ENCODE peak calls at places on chromosomes 12 and 14, in ten cellular contexts. One of them, this sample, is unnamed.

GRCh38 chr14:23066855-23067744 is 9.8 kb upstream of the CDH24 start:
- DNase-seq in kidney epithelial cell: no peak
- DNase-seq in cardiac fibroblast: no peak
- DNase-seq in hepatocyte: no peak
- DNase-seq in HepG2: no peak
- DNase-seq in psoas muscle: no peak
- DNase-seq in Peyer's patch: peak; percentile 44
- DNase-seq in neural progenitor cell: no peak
- DNase-seq in lower leg skin: no peak
- DNase-seq in mucosa of descending colon: no peak
- DNase-seq in this sample: no peak

GRCh38 chr14:33061667-33062325 is 123.1 kb downstream of the NPAS3 start:
- DNase-seq in psoas muscle: no peak
- DNase-seq in Peyer's patch: no peak
- DNase-seq in kidney epithelial cell: no peak
- DNase-seq in neural progenitor cell: peak; percentile 17
- DNase-seq in cardiac fibroblast: no peak
- DNase-seq in lower leg skin: no peak
- DNase-seq in HepG2: no peak
- DNase-seq in hepatocyte: no peak
- DNase-seq in mucosa of descending colon: no peak
- DNase-seq in this sample: peak; percentile 5

GRCh38 chr14:23183479-23183878 is at the start of gene SLC7A8:
- DNase-seq in Peyer's patch: peak; percentile 80
- DNase-seq in neural progenitor cell: peak; percentile 85
- DNase-seq in HepG2: no peak
- DNase-seq in hepatocyte: peak; percentile 73
- DNase-seq in psoas muscle: peak; percentile 30
- DNase-seq in kidney epithelial cell: no peak
- DNase-seq in mucosa of descending colon: peak; percentile 70
- DNase-seq in lower leg skin: peak; percentile 93
- DNase-seq in cardiac fibroblast: peak; percentile 31
- DNase-seq in this sample: no peak

GRCh38 chr12:2183556-2184541 is 131.1 kb downstream of the CACNA1C start:
- DNase-seq in hepatocyte: peak; percentile 68
- DNase-seq in kidney epithelial cell: no peak
- DNase-seq in psoas muscle: no peak
- DNase-seq in Peyer's patch: no peak
- DNase-seq in cardiac fibroblast: peak; percentile 74
- DNase-seq in lower leg skin: no peak
- DNase-seq in neural progenitor cell: peak; percentile 42
- DNase-seq in mucosa of descending colon: peak; percentile 34
- DNase-seq in HepG2: peak; percentile 11
- DNase-seq in this sample: no peak

GRCh38 chr12:81598205-81598604 is 160.9 kb downstream of the PPFIA2 start:
- DNase-seq in hepatocyte: no peak
- DNase-seq in Peyer's patch: no peak
- DNase-seq in cardiac fibroblast: no peak
- DNase-seq in mucosa of descending colon: no peak
- DNase-seq in HepG2: no peak
- DNase-seq in lower leg skin: no peak
- DNase-seq in psoas muscle: no peak
- DNase-seq in kidney epithelial cell: no peak
- DNase-seq in neural progenitor cell: no peak
- DNase-seq in this sample: no peak

GRCh38 chr12:118986043-118986442 is 4.7 kb downstream of the SRRM4 start:
- DNase-seq in psoas muscle: no peak
- DNase-seq in lower leg skin: no peak
- DNase-seq in HepG2: no peak
- DNase-seq in neural progenitor cell: peak; percentile 44
- DNase-seq in kidney epithelial cell: no peak
- DNase-seq in mucosa of descending colon: no peak
- DNase-seq in hepatocyte: no peak
- DNase-seq in Peyer's patch: no peak
- DNase-seq in cardiac fibroblast: no peak
- DNase-seq in this sample: no peak

GRCh38 chr12:67220065-67220464 is 49.1 kb upstream of the CAND1 start:
- DNase-seq in kidney epithelial cell: no peak
- DNase-seq in HepG2: peak; percentile 10
- DNase-seq in Peyer's patch: no peak
- DNase-seq in cardiac fibroblast: no peak
- DNase-seq in mucosa of descending colon: peak; percentile 41
- DNase-seq in neural progenitor cell: peak; percentile 32
- DNase-seq in psoas muscle: no peak
- DNase-seq in lower leg skin: no peak
- DNase-seq in hepatocyte: peak; percentile 30
- DNase-seq in this sample: peak; percentile 48

GRCh38 chr14:103293465-103293864 is 40.6 kb upstream of the EIF5 start:
- DNase-seq in mucosa of descending colon: no peak
- DNase-seq in hepatocyte: no peak
- DNase-seq in neural progenitor cell: no peak
- DNase-seq in lower leg skin: peak; percentile 72
- DNase-seq in Peyer's patch: peak; percentile 28
- DNase-seq in kidney epithelial cell: no peak
- DNase-seq in HepG2: no peak
- DNase-seq in cardiac fibroblast: no peak
- DNase-seq in psoas muscle: no peak
- DNase-seq in this sample: no peak

DNA sequence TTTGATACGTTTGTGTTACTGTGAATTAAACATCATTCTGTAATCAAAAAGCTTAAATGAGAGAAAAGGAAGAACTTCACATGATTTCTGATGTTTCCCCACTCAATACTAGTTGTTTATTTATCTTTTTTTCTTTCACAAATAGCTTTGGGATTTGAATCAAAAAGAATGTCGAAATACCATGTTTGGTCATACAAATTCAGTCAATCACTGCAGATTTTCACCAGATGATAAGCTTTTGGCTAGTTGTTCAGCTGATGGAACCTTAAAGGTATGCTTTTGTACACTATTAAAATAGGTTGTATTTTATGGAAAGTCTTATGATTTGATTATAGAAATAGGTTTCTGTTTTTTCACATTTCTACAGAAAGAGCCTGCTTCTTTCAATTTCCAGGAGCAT is 41.5 kb downstream of the APAF1 start:
- DNase-seq in cardiac fibroblast: no peak
- DNase-seq in hepatocyte: no peak
- DNase-seq in lower leg skin: no peak
- DNase-seq in psoas muscle: no peak
- DNase-seq in HepG2: no peak
- DNase-seq in Peyer's patch: no peak
- DNase-seq in mucosa of descending colon: no peak
- DNase-seq in neural progenitor cell: no peak
- DNase-seq in kidney epithelial cell: no peak
- DNase-seq in this sample: no peak
- TF ChIP-seq CTCF in cardiac fibroblast: no peak
- TF ChIP-seq CTCF in hepatocyte: no peak
- TF ChIP-seq CTCF in lower leg skin: no peak
- TF ChIP-seq CTCF in psoas muscle: no peak
- TF ChIP-seq CTCF in HepG2: no peak
- TF ChIP-seq CTCF in Peyer's patch: no peak
- TF ChIP-seq CTCF in mucosa of descending colon: no peak
- TF ChIP-seq CTCF in neural progenitor cell: no peak
- TF ChIP-seq CTCF in kidney epithelial cell: no peak
- TF ChIP-seq CTCF in this sample: no peak

GRCh38 chr12:109020136-109020535 is 732 bp downstream of the SVOP start:
- DNase-seq in kidney epithelial cell: no peak
- DNase-seq in lower leg skin: peak; percentile 40
- DNase-seq in HepG2: no peak
- DNase-seq in neural progenitor cell: no peak
- DNase-seq in psoas muscle: no peak
- DNase-seq in Peyer's patch: no peak
- DNase-seq in mucosa of descending colon: no peak
- DNase-seq in cardiac fibroblast: no peak
- DNase-seq in hepatocyte: no peak
- DNase-seq in this sample: no peak

GRCh38 chr12:109018276-109018675 is 2.6 kb downstream of the SVOP start:
- DNase-seq in mucosa of descending colon: no peak
- DNase-seq in HepG2: no peak
- DNase-seq in psoas muscle: no peak
- DNase-seq in cardiac fibroblast: no peak
- DNase-seq in hepatocyte: no peak
- DNase-seq in Peyer's patch: no peak
- DNase-seq in kidney epithelial cell: no peak
- DNase-seq in neural progenitor cell: peak; percentile 11
- DNase-seq in lower leg skin: no peak
- DNase-seq in this sample: no peak

GRCh38 chr12:109016016-109016415 is 4.9 kb downstream of the SVOP start:
- DNase-seq in kidney epithelial cell: no peak
- DNase-seq in psoas muscle: no peak
- DNase-seq in mucosa of descending colon: no peak
- DNase-seq in neural progenitor cell: no peak
- DNase-seq in lower leg skin: peak; percentile 21
- DNase-seq in HepG2: no peak
- DNase-seq in hepatocyte: no peak
- DNase-seq in Peyer's patch: no peak
- DNase-seq in cardiac fibroblast: no peak
- DNase-seq in this sample: no peak

GRCh38 chr12:109016978-109017377 is 3.9 kb downstream of the SVOP start:
- DNase-seq in mucosa of descending colon: no peak
- DNase-seq in kidney epithelial cell: no peak
- DNase-seq in lower leg skin: peak; percentile 13
- DNase-seq in hepatocyte: no peak
- DNase-seq in HepG2: no peak
- DNase-seq in psoas muscle: no peak
- DNase-seq in neural progenitor cell: no peak
- DNase-seq in Peyer's patch: no peak
- DNase-seq in cardiac fibroblast: no peak
- DNase-seq in this sample: no peak

DNA sequence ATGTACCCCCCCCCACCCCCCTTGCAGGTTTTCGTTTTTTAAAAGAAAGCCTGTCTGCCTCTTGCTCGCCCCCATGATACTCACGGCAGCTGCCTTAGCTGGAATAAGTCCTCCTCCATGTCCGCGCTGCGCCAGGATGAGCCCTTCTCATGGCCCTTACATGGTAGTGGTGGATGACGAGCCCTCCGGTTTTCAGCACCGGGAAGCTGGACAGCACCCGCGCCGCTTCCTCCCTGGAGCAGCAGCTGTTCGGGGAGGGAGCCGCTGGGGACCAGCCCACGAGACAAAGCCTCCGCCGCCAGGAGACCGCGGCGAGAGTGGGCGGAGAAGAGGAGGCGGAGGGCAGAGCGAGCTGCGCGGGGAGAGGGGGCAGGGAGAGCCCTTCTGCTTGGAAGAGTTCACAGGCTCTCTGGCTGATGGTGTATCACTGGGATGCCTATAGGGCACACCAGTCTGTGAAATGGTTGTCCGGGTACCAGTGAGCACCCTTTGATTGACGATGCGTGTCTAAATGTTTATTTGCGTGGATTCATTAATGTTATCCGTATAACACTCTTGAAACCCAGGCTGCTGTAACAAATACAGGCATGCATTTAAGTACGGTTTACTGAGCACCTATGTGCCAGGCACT is at the start of gene SVOP:
- DNase-seq in lower leg skin: peak; percentile 90
- DNase-seq in kidney epithelial cell: peak; percentile 25
- DNase-seq in hepatocyte: peak; percentile 93
- DNase-seq in cardiac fibroblast: peak; percentile 85
- DNase-seq in Peyer's patch: peak; percentile 66
- DNase-seq in psoas muscle: peak; percentile 76
- DNase-seq in mucosa of descending colon: peak; percentile 81
- DNase-seq in neural progenitor cell: peak; percentile 97
- DNase-seq in HepG2: peak; percentile 63
- DNase-seq in this sample: peak; percentile 41
- H3K4me3 ChIP-seq in lower leg skin: no peak within 1 kb of the TSS
- H3K4me3 ChIP-seq in kidney epithelial cell: no peak within 1 kb of the TSS
- H3K4me3 ChIP-seq in hepatocyte: no peak within 1 kb of the TSS
- H3K4me3 ChIP-seq in cardiac fibroblast: no peak within 1 kb of the TSS
- H3K4me3 ChIP-seq in Peyer's patch: no peak within 1 kb of the TSS
- H3K4me3 ChIP-seq in psoas muscle: peak within 1 kb of the TSS; percentile 43
- H3K4me3 ChIP-seq in mucosa of descending colon: no peak within 1 kb of the TSS
- H3K4me3 ChIP-seq in neural progenitor cell: peak within 1 kb of the TSS; percentile 8
- H3K4me3 ChIP-seq in HepG2: no peak within 1 kb of the TSS
- H3K4me3 ChIP-seq in this sample: no peak within 1 kb of the TSS

DNA sequence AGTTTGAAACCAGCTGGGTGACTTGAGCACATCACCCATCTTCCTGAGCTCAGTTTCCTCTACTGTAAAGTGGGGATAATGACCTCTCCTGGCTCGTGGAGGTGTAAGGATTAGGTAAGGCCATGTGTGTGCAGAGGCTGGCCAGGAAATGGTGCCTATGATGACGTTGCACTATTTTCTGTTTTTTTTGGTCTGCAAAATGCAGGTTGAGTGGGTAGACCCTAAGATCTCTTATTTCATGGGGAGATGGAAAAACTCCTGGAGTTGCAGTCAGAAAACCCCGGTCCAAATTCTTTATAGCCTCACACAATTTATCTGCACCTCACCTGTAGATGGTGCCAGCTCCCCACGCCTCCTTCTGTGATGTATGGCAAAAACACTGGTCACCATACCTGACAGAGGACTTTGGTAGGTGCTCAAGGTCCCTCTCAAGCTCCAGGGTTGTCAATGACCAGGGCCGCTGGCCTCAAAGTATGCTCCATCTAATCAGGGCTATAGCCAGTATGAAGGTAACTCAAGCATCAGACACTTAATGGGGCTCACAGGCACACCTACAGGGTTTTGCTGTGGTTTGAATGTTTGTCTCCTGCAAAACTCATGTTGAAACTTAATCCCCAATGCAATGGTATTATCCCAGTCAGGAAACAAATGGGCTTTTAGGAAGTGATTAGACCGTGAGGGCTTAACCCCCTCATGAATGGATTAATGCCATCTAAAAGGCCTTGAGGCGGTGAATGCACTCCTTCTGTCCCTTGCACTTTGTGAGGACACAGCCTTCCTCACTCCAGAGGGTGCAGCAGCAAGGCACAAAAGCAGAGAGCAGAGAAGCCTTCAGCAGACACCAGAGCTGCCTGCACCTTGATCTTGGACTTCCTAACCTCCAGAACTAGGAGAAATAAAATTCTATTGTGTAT is 17.6 kb downstream of the C14orf132 start:
- DNase-seq in hepatocyte: no peak
- DNase-seq in Peyer's patch: peak; percentile 38
- DNase-seq in psoas muscle: no peak
- DNase-seq in cardiac fibroblast: no peak
- DNase-seq in lower leg skin: no peak
- DNase-seq in HepG2: peak; percentile 9
- DNase-seq in mucosa of descending colon: no peak
- DNase-seq in kidney epithelial cell: no peak
- DNase-seq in neural progenitor cell: peak; percentile 77
- DNase-seq in this sample: peak; percentile 24
- TF ChIP-seq CTCF in hepatocyte: peak; percentile 32
- TF ChIP-seq CTCF in Peyer's patch: no peak
- TF ChIP-seq CTCF in psoas muscle: no peak
- TF ChIP-seq CTCF in cardiac fibroblast: no peak
- TF ChIP-seq CTCF in lower leg skin: no peak
- TF ChIP-seq CTCF in HepG2: peak; percentile 62
- TF ChIP-seq CTCF in mucosa of descending colon: no peak
- TF ChIP-seq CTCF in kidney epithelial cell: no peak
- TF ChIP-seq CTCF in neural progenitor cell: no peak
- TF ChIP-seq CTCF in this sample: peak; percentile 55

DNA sequence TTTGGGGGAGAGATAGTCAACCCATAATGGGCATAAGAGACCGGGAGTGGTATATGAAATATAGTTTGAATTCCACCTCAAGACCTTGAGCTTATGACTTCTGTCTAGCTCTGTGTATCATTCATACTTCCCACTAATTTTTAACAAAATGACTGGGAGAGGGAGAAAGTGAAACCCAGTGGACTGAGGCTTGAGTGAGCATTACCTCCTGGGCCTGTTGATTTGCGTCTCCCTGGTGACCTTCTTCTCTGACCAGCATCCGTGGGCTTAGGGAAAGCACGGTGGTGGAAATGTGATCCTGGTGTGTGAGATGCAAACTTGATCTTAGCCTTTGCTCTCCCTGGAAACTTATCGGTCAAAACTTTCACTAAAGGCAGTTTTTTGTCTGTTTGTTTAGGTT is 207.9 kb upstream of the BCL2L14 start:
- DNase-seq in Peyer's patch: no peak
- DNase-seq in kidney epithelial cell: no peak
- DNase-seq in cardiac fibroblast: peak; percentile 55
- DNase-seq in neural progenitor cell: no peak
- DNase-seq in HepG2: no peak
- DNase-seq in hepatocyte: no peak
- DNase-seq in lower leg skin: no peak
- DNase-seq in psoas muscle: no peak
- DNase-seq in mucosa of descending colon: no peak
- DNase-seq in this sample: no peak
- H3K4me3 ChIP-seq in Peyer's patch: no peak overlapping the region
- H3K4me3 ChIP-seq in kidney epithelial cell: no peak overlapping the region
- H3K4me3 ChIP-seq in cardiac fibroblast: no peak overlapping the region
- H3K4me3 ChIP-seq in neural progenitor cell: no peak overlapping the region
- H3K4me3 ChIP-seq in HepG2: no peak overlapping the region
- H3K4me3 ChIP-seq in hepatocyte: no peak overlapping the region
- H3K4me3 ChIP-seq in lower leg skin: no peak overlapping the region
- H3K4me3 ChIP-seq in psoas muscle: no peak overlapping the region
- H3K4me3 ChIP-seq in mucosa of descending colon: no peak overlapping the region
- H3K4me3 ChIP-seq in this sample: no peak overlapping the region

This sample was measured in bronchial epithelial cell.